ENCODE peak calls at places on chromosomes 16 and 17, in ten cellular contexts. E is aorta; N is HCEC 1CT; U is kidney epithelial cell; Z is AG04450; M is H54; W is activated T-cell treated with anti-CD3 and anti-CD28 coated beads, Interleukin-2, amount 50 U/mL, for 4 hours; D is caudate nucleus; O is NCI-H774; G is B cell. V is an unnamed sample.

GRCh38 chr16:1057252-1057932 is 15.2 kb upstream of the SSTR5 start:
- DNase-seq in Z (no peak), W (peak), E (peak), D (no peak), M (no peak), U (no peak), O (no peak), N (no peak), G (peak), V (peak)

GRCh38 chr16:8623634-8624033 is 2.1 kb downstream of the METTL22 start:
- DNase-seq in G (no peak), E (no peak), N (peak), D (no peak), W (no peak), U (no peak), Z (no peak), M (peak), O (no peak), V (no peak)

GRCh38 chr16:3266873-3267537 is 10.6 kb upstream of the MEFV start:
- DNase-seq in M (peak), U (no peak), E (no peak), O (no peak), G (peak), N (peak), W (no peak), D (no peak), Z (no peak), V (no peak)

GRCh38 chr16:81946206-81946605 is 65.1 kb downstream of the SDR42E1 start:
- DNase-seq in E (no peak), Z (no peak), G (no peak), W (no peak), M (no peak), O (no peak), U (no peak), D (no peak), N (no peak), V (no peak)

GRCh38 chr16:20216818-20217217 is 110.5 kb downstream of the GP2 start:
- DNase-seq in U (no peak), O (no peak), N (no peak), G (no peak), M (no peak), E (no peak), D (no peak), W (no peak), Z (no peak), V (no peak)

GRCh38 chr16:67673712-67674580 is 7.3 kb downstream of the C16orf86 start:
- DNase-seq in N (no peak), M (peak), E (peak), Z (no peak), W (no peak), G (no peak), D (no peak), U (no peak), O (no peak), V (no peak)

GRCh38 chr17:76678330-76678729 is 32.4 kb downstream of the MXRA7 start:
- DNase-seq in N (no peak), Z (no peak), E (no peak), O (no peak), W (no peak), G (no peak), M (no peak), D (no peak), U (no peak), V (no peak)

GRCh38 chr17:74512624-74513084 is 18.6 kb downstream of the CD300LB start:
- DNase-seq in D (no peak), M (no peak), U (peak), Z (no peak), O (no peak), G (no peak), E (peak), N (no peak), W (no peak), V (no peak)

GRCh38 chr17:43316522-43317142 is 82.2 kb upstream of the ARL4D start:
- DNase-seq in O (no peak), M (no peak), W (no peak), G (peak), Z (no peak), N (no peak), E (peak), D (no peak), U (no peak), V (no peak)

GRCh38 chr17:48997827-48998556 is 807 bp downstream of the IGF2BP1 start:
- DNase-seq in D (no peak), N (no peak), O (no peak), Z (no peak), U (no peak), W (no peak), M (no peak), G (peak), E (no peak), V (no peak)

GRCh38 chr16:57981636-57982035 is 10.7 kb upstream of the CNGB1 start:
- DNase-seq in O (no peak), Z (no peak), D (no peak), W (no peak), U (no peak), G (no peak), E (no peak), M (no peak), N (no peak), V (no peak)

GRCh38 chr17:4498461-4499397 is at the start of gene SPNS2:
- DNase-seq in N (peak), Z (no peak), E (peak), O (peak), M (peak), W (peak), D (peak), G (peak), U (no peak), V (peak)

GRCh38 chr16:80277182-80277581 is 263.6 kb upstream of the DYNLRB2 start:
- DNase-seq in N (no peak), M (no peak), G (no peak), W (no peak), E (no peak), U (no peak), Z (no peak), O (no peak), D (no peak), V (no peak)

V was measured in NCI-H460.